ENCODE peak calls at places on chromosomes 11 and 22, in eight cellular contexts. P is stimulated activated CD8-positive, alpha-beta memory T cell treated with anti-CD3 and anti-CD28 coated beads, Interleukin-15, amount 100 ng/mL, for 48 hours; T is activated CD8-positive, alpha-beta memory T cell treated with anti-CD3 and anti-CD28 coated beads for 1 hour; V is testis; J is skeletal muscle cell; W is Daoy; M is tibial artery; N is activated T-cell treated with anti-CD3 and anti-CD28 coated beads for 1 hour. G is an unnamed sample.

GRCh38 chr11:111922803-111923202 is 4.1 kb downstream of the C11orf52 start:
- DNase-seq in P (no peak), T (no peak), V (peak; percentile 80), J (no peak), W (no peak), M (no peak), N (no peak), G (no peak)

GRCh38 chr11:227824-228223 is 8.3 kb downstream of the SIRT3 start:
- DNase-seq in P (no peak), T (no peak), V (no peak), J (no peak), W (no peak), M (no peak), N (no peak), G (no peak)

GRCh38 chr11:47768090-47768620 is 1.0 kb upstream of the FNBP4 start:
- DNase-seq in P (no peak), T (no peak), V (peak; percentile 86), J (peak; percentile 22), W (peak; percentile 64), M (peak; percentile 84), N (peak; percentile 7), G (peak; percentile 83)

GRCh38 chr11:119782021-119782420 is 53.0 kb upstream of the NECTIN1 start:
- DNase-seq in P (no peak), T (no peak), V (no peak), J (no peak), W (no peak), M (no peak), N (no peak), G (no peak)

GRCh38 chr11:120811731-120812130 is 212.2 kb upstream of the TBCEL start:
- DNase-seq in P (no peak), T (no peak), V (no peak), J (no peak), W (peak; percentile 13), M (no peak), N (no peak), G (no peak)

GRCh38 chr11:13216019-13217006 is 61.3 kb upstream of the BMAL1 start:
- DNase-seq in P (peak; percentile 67), T (no peak), V (no peak), J (peak; percentile 92), W (peak; percentile 99), M (peak; percentile 70), N (no peak), G (peak; percentile 99)

GRCh38 chr11:15688351-15688792 is 573.6 kb downstream of the INSC start:
- DNase-seq in P (no peak), T (no peak), V (peak; percentile 71), J (peak; percentile 9), W (peak; percentile 34), M (no peak), N (no peak), G (peak; percentile 87)

GRCh38 chr11:112128483-112129121 is 35.3 kb downstream of the IL18 start:
- DNase-seq in P (no peak), T (no peak), V (peak; percentile 77), J (peak; percentile 65), W (peak; percentile 82), M (no peak), N (no peak), G (peak; percentile 82)

GRCh38 chr11:74620537-74620936 is 28.2 kb downstream of the POLD3 start:
- DNase-seq in P (no peak), T (no peak), V (no peak), J (no peak), W (no peak), M (no peak), N (no peak), G (no peak)

GRCh38 chr11:129652828-129653227 is 162.8 kb upstream of the TMEM45B start:
- DNase-seq in P (no peak), T (no peak), V (no peak), J (no peak), W (peak; percentile 16), M (no peak), N (no peak), G (no peak)

GRCh38 chr22:47131611-47132427 is 369.4 kb downstream of the TBC1D22A start:
- DNase-seq in P (no peak), T (no peak), V (no peak), J (no peak), W (no peak), M (no peak), N (no peak), G (no peak)

GRCh38 chr22:46929046-46929688 is 166.7 kb downstream of the TBC1D22A start:
- DNase-seq in P (no peak), T (no peak), V (no peak), J (no peak), W (no peak), M (no peak), N (no peak), G (no peak)

GRCh38 chr22:25655536-25655935 is 86.5 kb upstream of the MYO18B start:
- DNase-seq in P (no peak), T (no peak), V (no peak), J (no peak), W (no peak), M (no peak), N (no peak), G (no peak)

GRCh38 chr11:9859491-9860305 is 195.8 kb downstream of the SWAP70 start:
- DNase-seq in P (peak; percentile 12), T (no peak), V (no peak), J (peak; percentile 57), W (peak; percentile 32), M (no peak), N (no peak), G (no peak)

GRCh38 chr22:17117890-17118289 is 3.3 kb downstream of the TMEM121B start:
- DNase-seq in P (no peak), T (no peak), V (no peak), J (no peak), W (no peak), M (no peak), N (no peak), G (no peak)

GRCh38 chr22:25360891-25361645 is 141.6 kb downstream of the CRYBB2 start:
- DNase-seq in P (no peak), T (no peak), V (no peak), J (no peak), W (no peak), M (peak; percentile 45), N (no peak), G (no peak)

GRCh38 chr11:122633219-122633829 is 22.2 kb upstream of the UBASH3B start:
- DNase-seq in P (no peak), T (no peak), V (peak; percentile 70), J (no peak), W (no peak), M (no peak), N (no peak), G (peak; percentile 28)

GRCh38 chr11:88411265-88411664 is 73.7 kb upstream of the CTSC start:
- DNase-seq in P (no peak), T (no peak), V (no peak), J (peak; percentile 53), W (peak; percentile 55), M (no peak), N (no peak), G (no peak)

GRCh38 chr11:14309425-14310192 is 49.4 kb downstream of the RRAS2 start:
- DNase-seq in P (no peak), T (no peak), V (no peak), J (no peak), W (no peak), M (no peak), N (no peak), G (no peak)

GRCh38 chr22:31206896-31207687 is 5.0 kb upstream of the LIMK2 start:
- DNase-seq in P (no peak), T (no peak), V (no peak), J (no peak), W (no peak), M (no peak), N (no peak), G (no peak)

GRCh38 chr11:65651589-65652510 is 10.9 kb downstream of the RELA start:
- DNase-seq in P (no peak), T (no peak), V (no peak), J (no peak), W (peak; percentile 36), M (no peak), N (no peak), G (no peak)

GRCh38 chr22:49735411-49736311 is 92.0 kb downstream of the BRD1 start:
- DNase-seq in P (no peak), T (no peak), V (no peak), J (no peak), W (no peak), M (peak; percentile 55), N (no peak), G (no peak)

GRCh38 chr11:48081151-48082010 is 101.0 kb downstream of the PTPRJ start:
- DNase-seq in P (no peak), T (no peak), V (peak; percentile 18), J (no peak), W (peak; percentile 92), M (peak; percentile 94), N (no peak), G (peak; percentile 93)

GRCh38 chr11:62974848-62975522 is 9.8 kb downstream of the SLC22A6 start:
- DNase-seq in P (no peak), T (no peak), V (peak; percentile 20), J (no peak), W (peak; percentile 72), M (no peak), N (no peak), G (peak; percentile 63)

GRCh38 chr11:73375830-73376167 is 400 bp upstream of the RELT start:
- DNase-seq in P (no peak), T (no peak), V (no peak), J (no peak), W (no peak), M (no peak), N (no peak), G (no peak)

GRCh38 chr11:111833524-111833923 is 37.9 kb downstream of the ALG9 start:
- DNase-seq in P (no peak), T (no peak), V (no peak), J (no peak), W (no peak), M (no peak), N (no peak), G (no peak)

GRCh38 chr11:133712235-133712634 is 133.1 kb downstream of the SPATA19 start:
- DNase-seq in P (no peak), T (no peak), V (no peak), J (no peak), W (no peak), M (no peak), N (no peak), G (no peak)